ENCODE peak calls at places on chromosomes 13 and 19, in five cellular contexts. E is H1, I is HepG2, U is K562, T is GM12878. H is an unnamed sample.

GRCh38 chr19:30443531-30444252 is 71.5 kb downstream of the ZNF536 start:
- DNase-seq in E (no peak), I (no peak), U (no peak), T (no peak), H (no peak)

GRCh38 chr13:45224181-45224580 is 23.3 kb upstream of the KCTD4 start:
- DNase-seq in E (no peak), I (no peak), U (no peak), T (no peak), H (no peak)

GRCh38 chr19:47663435-47663910 is 49.7 kb upstream of the EHD2 start:
- DNase-seq in E (no peak), I (peak), U (no peak), T (no peak), H (no peak)

GRCh38 chr19:13796301-13797057 is 1.2 kb downstream of the ZSWIM4 start:
- DNase-seq in E (peak), I (peak), U (no peak), T (no peak), H (peak)

GRCh38 chr19:8529369-8530006 is 15.5 kb upstream of the ZNF414 start:
- DNase-seq in E (no peak), I (no peak), U (no peak), T (no peak), H (no peak)

GRCh38 chr13:113489549-113490495 is 689 bp downstream of the DCUN1D2 start:
- DNase-seq in E (peak), I (no peak), U (peak), T (no peak), H (peak)

GRCh38 chr13:23547000-23547590 is 23.1 kb upstream of the TNFRSF19 start:
- DNase-seq in E (peak), I (no peak), U (no peak), T (no peak), H (peak)

GRCh38 chr13:98549006-98549727 is 27.7 kb downstream of the STK24 start:
- DNase-seq in E (no peak), I (peak), U (no peak), T (no peak), H (no peak)

GRCh38 chr13:48231080-48231479 is 1.9 kb upstream of the ITM2B start:
- DNase-seq in E (no peak), I (no peak), U (no peak), T (no peak), H (no peak)

GRCh38 chr13:48231948-48232347 is 1.1 kb upstream of the ITM2B start:
- DNase-seq in E (no peak), I (no peak), U (no peak), T (no peak), H (no peak)

GRCh38 chr13:48233886-48234488 is 981 bp downstream of the ITM2B start:
- DNase-seq in E (no peak), I (no peak), U (no peak), T (peak), H (no peak)

GRCh38 chr13:48233097-48233885 is at the start of gene ITM2B:
- DNase-seq in E (peak), I (peak), U (peak), T (no peak), H (peak)

DNA sequence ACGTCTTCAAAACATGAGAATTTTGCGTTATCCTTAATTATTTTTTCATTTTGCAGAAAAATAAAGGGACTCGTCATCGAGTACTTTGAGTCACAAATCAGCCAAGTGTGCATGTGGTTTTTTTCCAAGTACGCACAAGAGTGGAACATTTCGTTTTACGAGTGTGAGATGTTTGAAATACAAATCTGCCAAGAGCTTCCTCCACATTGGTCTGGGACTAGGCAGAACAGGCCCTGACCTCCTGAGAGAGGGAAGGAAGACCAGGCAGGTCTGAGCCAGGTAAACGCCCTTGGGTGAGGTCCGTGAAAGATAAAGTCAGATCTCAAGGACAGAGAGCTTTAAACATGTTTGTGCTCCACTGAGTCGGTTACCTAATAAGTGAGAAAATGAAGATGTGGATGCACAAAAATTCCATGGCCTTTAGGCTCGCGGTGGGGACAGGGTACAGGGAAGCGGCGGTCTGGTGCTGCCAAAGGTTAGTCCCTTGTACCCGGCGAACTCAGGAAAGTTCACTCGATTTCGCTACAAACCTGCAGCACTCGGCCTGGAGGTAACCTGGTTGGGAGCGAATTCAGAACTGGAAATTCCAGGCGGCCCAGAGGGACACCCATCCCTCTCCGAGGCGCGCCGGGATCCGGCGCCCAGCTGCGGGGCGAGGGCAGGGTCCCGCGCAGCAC is 448 bp upstream of the ITM2B start:
- DNase-seq in E (peak), I (peak), U (peak), T (no peak), H (no peak)
- TF ChIP-seq ATF2 in E (no peak), I (no peak), U (no peak), T (no peak), H (no peak)

GRCh38 chr13:53920916-53921315 is 892.3 kb downstream of the OLFM4 start:
- DNase-seq in E (no peak), I (no peak), U (no peak), T (no peak), H (no peak)
- TF ChIP-seq SP1 in E (no peak), I (no peak), U (no peak), T (no peak), H (no peak)

GRCh38 chr19:871446-872265 is 12.2 kb downstream of the CFD start:
- DNase-seq in E (peak), I (peak), U (peak), T (no peak), H (peak)

GRCh38 chr19:870963-871401 is 11.5 kb downstream of the CFD start:
- DNase-seq in E (no peak), I (no peak), U (no peak), T (no peak), H (no peak)

GRCh38 chr19:873084-874019 is 13.9 kb downstream of the CFD start:
- DNase-seq in E (no peak), I (no peak), U (peak), T (peak), H (peak)

GRCh38 chr19:870314-870713 is 10.8 kb downstream of the CFD start:
- DNase-seq in E (no peak), I (no peak), U (no peak), T (no peak), H (no peak)

GRCh38 chr19:872266-872951 is 12.9 kb downstream of the CFD start:
- DNase-seq in E (no peak), I (no peak), U (peak), T (peak), H (peak)
- TF ChIP-seq ATF2 in E (no peak), I (no peak), U (no peak), T (no peak), H (no peak)

DNA sequence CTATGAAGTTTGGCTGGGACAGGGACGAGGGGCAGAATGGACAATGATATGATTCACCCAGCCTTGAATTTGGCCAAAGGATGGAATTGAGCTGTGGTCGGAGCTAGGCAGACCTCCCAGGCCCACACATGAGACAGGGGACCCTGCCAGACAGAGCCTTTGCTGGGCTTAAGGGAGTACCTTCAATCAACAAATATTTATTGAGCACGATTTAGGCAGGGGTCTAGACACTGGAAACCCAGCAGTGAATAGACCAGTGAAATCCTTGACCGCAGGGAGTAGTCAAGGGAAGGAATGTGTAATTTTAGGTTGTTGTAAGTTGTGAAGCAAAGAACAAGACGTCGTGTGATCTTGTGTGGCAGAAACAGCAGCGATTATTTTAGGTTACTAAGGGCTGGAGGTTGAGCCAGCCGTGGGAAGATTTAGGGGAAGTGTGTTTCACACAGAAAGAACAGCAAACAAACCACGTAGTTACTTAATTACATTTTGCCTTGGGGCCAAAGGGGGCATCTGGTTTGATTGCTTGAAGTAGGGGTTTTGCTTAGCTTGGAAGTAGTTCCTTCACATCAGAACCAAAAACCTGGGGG is 16.9 kb upstream of the AP1M2 start:
- DNase-seq in E (no peak), I (no peak), U (no peak), T (peak), H (no peak)
- TF ChIP-seq SP1 in E (no peak), I (no peak), U (no peak), T (no peak), H (no peak)

GRCh38 chr19:33639034-33639681 is 17.4 kb downstream of the CHST8 start:
- DNase-seq in E (no peak), I (no peak), U (no peak), T (no peak), H (no peak)
- TF ChIP-seq ATF2 in E (no peak), I (no peak), U (no peak), T (no peak), H (no peak)

DNA sequence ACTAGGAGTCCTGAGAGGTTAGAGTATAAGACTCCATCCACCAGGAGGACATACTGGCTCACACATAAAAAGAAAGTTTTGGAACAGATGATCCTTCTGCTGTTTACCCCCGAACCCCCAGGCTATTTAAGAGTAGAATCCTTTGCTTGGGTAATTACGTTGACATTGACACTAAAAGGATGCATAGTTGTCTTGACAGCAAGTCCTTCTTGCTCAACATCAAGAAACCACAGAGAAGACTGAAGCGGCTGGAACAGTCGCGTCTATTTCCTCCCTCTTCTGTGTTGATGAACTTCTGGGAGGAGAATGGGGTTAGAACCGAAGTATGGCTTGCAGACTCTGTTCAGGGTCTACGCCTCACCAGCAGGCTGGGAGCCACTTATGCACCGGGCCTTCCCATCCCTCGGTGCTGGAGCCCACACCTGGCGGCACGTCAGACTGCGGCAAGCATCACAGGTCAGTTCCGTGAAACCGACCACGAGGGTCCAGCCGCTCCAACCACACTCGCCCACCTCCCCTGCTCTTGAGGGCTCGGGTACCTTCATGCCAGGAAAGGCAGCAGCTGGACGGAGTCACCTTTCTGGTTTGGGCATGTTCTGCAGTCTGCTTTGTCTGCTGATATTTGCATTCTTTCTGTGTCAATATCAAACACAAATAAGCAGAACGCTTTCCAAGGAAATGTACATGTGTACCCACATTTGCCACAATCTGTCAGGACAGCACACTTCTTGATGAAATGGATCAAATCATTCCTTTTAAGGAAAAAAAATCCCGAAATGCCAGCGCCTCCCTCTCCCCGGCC is 42.4 kb upstream of the RANBP3 start:
- DNase-seq in E (no peak), I (peak), U (no peak), T (no peak), H (no peak)
- TF ChIP-seq SP1 in E (no peak), I (no peak), U (no peak), T (no peak), H (no peak)

GRCh38 chr19:11849264-11849615 is 714 bp downstream of the ZNF439 start:
- DNase-seq in E (no peak), I (no peak), U (no peak), T (no peak), H (no peak)
- TF ChIP-seq ATF2 in E (no peak), I (no peak), U (no peak), T (no peak), H (no peak)

GRCh38 chr19:19591133-19591825 is 27.2 kb downstream of the PBX4 start:
- DNase-seq in E (no peak), I (peak), U (no peak), T (peak), H (peak)
- TF ChIP-seq SP1 in E (peak), I (no peak), U (no peak), T (no peak), H (no peak)

GRCh38 chr19:19817357-19817756 is 4.2 kb downstream of the ZNF506 start:
- DNase-seq in E (no peak), I (no peak), U (no peak), T (no peak), H (no peak)

GRCh38 chr19:19820774-19821315 is 705 bp downstream of the ZNF506 start:
- DNase-seq in E (no peak), I (no peak), U (no peak), T (no peak), H (no peak)

GRCh38 chr19:19821366-19822147 is at the start of gene ZNF506:
- DNase-seq in E (peak), I (no peak), U (no peak), T (peak), H (peak)

GRCh38 chr19:19823916-19824315 is 2.4 kb upstream of the ZNF506 start:
- DNase-seq in E (no peak), I (no peak), U (no peak), T (peak), H (no peak)

GRCh38 chr19:19822148-19822429 is 539 bp upstream of the ZNF506 start:
- DNase-seq in E (no peak), I (no peak), U (no peak), T (no peak), H (no peak)
- TF ChIP-seq ATF2 in E (no peak), I (no peak), U (no peak), T (no peak), H (no peak)

DNA sequence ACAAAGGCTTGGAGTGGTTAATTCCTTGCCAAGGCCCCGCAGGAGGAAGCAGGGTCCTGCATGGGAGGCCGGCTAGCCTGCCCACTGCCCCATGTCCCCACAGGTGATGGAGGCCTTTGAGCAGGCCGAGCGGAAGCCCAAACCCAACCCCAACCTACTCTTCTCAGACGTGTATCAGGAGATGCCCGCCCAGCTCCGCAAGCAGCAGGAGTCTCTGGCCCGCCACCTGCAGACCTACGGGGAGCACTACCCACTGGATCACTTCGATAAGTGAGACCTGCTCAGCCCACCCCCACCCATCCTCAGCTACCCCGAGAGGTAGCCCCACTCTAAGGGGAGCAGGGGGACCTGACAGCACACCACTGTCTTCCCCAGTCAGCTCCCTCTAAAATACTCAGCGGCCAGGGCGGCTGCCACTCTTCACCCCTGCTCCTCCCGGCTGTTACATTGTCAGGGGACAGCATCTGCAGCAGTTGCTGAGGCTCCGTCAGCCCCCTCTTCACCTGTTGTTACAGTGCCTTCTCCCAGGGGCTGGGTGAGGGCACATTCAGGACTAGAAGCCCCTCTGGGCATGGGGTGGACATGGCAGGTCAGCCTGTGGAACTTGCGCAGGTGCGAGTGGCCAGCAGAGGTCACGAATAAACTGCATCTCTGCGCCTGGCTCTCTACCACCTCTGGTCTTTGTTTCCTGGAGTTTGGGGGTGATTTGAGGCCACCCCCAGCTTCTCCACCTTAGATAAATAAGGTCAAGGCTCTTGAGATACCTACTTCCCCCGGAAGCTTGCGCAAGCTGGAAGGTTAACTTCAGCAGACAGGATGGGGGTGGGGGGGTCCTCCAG is 2.6 kb downstream of the B3GNT8 start:
- DNase-seq in E (no peak), I (no peak), U (no peak), T (no peak), H (no peak)
- TF ChIP-seq SP1 in E (no peak), I (no peak), U (no peak), T (no peak), H (no peak)

H was measured in WTC11.